ENCODE peak calls at places on chromosomes 7 and 10, in four cellular contexts. W is K562, U is GM12878, B is H1. V is an unnamed sample.

GRCh38 chr10:114271779-114272167 is 32.7 kb downstream of the VWA2 start:
- DNase-seq in B (no peak), W (no peak), U (no peak), V (no peak)

GRCh38 chr10:31149835-31150512 is 118.3 kb upstream of the ZNF438 start:
- DNase-seq in B (no peak), W (no peak), U (no peak), V (no peak)

GRCh38 chr10:77605466-77605865 is 32.1 kb downstream of the KCNMA1 start:
- DNase-seq in B (peak; percentile 55), U (no peak), W (no peak), V (no peak)

GRCh38 chr7:98321301-98321700 is 39.8 kb downstream of the BRI3 start:
- DNase-seq in B (no peak), U (no peak), W (no peak), V (no peak)

GRCh38 chr7:133434246-133434865 is 181.5 kb downstream of the EXOC4 start:
- DNase-seq in B (no peak), U (no peak), W (peak; percentile 46), V (no peak)

GRCh38 chr7:141280100-141280499 is 206.2 kb downstream of the TMEM178B start:
- DNase-seq in U (no peak), W (no peak), B (no peak), V (no peak)

GRCh38 chr7:6160191-6160623 is 112.2 kb downstream of the CYTH3 start:
- DNase-seq in B (peak; percentile 60), U (no peak), W (peak; percentile 38), V (peak; percentile 57)

GRCh38 chr10:86668297-86669165 is at the start of gene LDB3:
- DNase-seq in U (peak; percentile 25), W (no peak), B (no peak), V (peak; percentile 33)

GRCh38 chr7:137978464-137979237 is 23.2 kb downstream of the CREB3L2 start:
- DNase-seq in W (peak; percentile 85), U (no peak), B (no peak), V (no peak)

GRCh38 chr10:4812952-4813351 is 13.1 kb upstream of the AKR1E2 start:
- DNase-seq in B (no peak), U (no peak), W (peak; percentile 49), V (no peak)

GRCh38 chr10:125061557-125062243 is 98.7 kb downstream of the CTBP2 start:
- DNase-seq in B (no peak), W (no peak), U (no peak), V (no peak)

GRCh38 chr10:75957321-75957720 is 525.9 kb downstream of the LRMDA start:
- DNase-seq in B (no peak), W (no peak), U (no peak), V (no peak)

GRCh38 chr10:125037145-125037544 is 95.2 kb downstream of the ZRANB1 start:
- DNase-seq in W (no peak), U (no peak), B (no peak), V (peak; percentile 55)

GRCh38 chr7:78769551-78770101 is 683.8 kb downstream of the MAGI2 start:
- DNase-seq in U (peak; percentile 24), B (no peak), W (no peak), V (no peak)

GRCh38 chr7:116588641-116589594 is 64.1 kb downstream of the CAV1 start:
- DNase-seq in W (peak; percentile 52), U (no peak), B (no peak), V (peak; percentile 58)

GRCh38 chr10:104689105-104689504 is 48.0 kb downstream of the SORCS3 start:
- DNase-seq in B (no peak), U (no peak), W (no peak), V (no peak)

GRCh38 chr10:30046476-30046875 is 12.9 kb downstream of the JCAD start:
- DNase-seq in U (no peak), W (no peak), B (no peak), V (no peak)

GRCh38 chr10:11397980-11398580 is 213.4 kb downstream of the USP6NL start:
- DNase-seq in B (no peak), W (no peak), U (no peak), V (no peak)

GRCh38 chr10:25180801-25181200 is 6.0 kb downstream of the GPR158 start:
- DNase-seq in B (no peak), W (no peak), U (no peak), V (no peak)

GRCh38 chr7:157086508-157087187 is 52.1 kb upstream of the UBE3C start:
- DNase-seq in U (no peak), B (no peak), W (no peak), V (no peak)

GRCh38 chr7:37365405-37365804 is 83.3 kb downstream of the ELMO1 start:
- DNase-seq in U (no peak), W (no peak), B (no peak), V (no peak)

GRCh38 chr7:154686305-154686704 is 316.6 kb downstream of the PAXIP1 start:
- DNase-seq in B (no peak), W (no peak), U (no peak), V (no peak)

GRCh38 chr10:22029450-22030236 is 26.1 kb upstream of the DNAJC1 start:
- DNase-seq in W (no peak), B (no peak), U (no peak), V (no peak)

DNA sequence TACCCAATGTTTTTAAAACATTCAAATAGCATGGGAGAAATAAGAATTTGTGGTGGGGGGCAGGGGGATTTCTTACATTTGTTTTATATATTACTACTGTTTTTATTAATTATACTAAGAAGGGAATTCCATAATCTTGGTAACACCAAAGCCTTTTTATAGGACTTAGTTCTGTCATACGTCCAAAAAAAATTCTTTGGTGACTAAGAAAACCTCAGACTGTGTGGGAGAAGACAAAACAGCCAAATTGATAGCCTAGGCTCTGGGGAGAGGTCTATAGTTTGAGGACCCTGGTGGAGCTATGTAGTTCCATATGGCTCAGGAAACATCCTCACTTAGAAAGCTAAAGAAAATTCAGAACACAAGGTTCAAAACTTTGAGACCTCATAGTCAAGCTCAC is 23.4 kb downstream of the ACSM6 start:
- DNase-seq in U (no peak), W (no peak), B (no peak), V (no peak)
- TF ChIP-seq JUND in U (no peak), W (no peak), B (no peak), V (no peak)

GRCh38 chr10:97500297-97500575 is 1.5 kb downstream of the UBTD1 start:
- DNase-seq in B (no peak), U (no peak), W (no peak), V (no peak)

GRCh38 chr10:97498076-97498840 is at the start of gene MMS19:
- DNase-seq in W (peak; percentile 97), U (peak; percentile 77), B (peak; percentile 100), V (peak; percentile 100)

GRCh38 chr10:97499561-97500296 is 1.0 kb downstream of the UBTD1 start:
- DNase-seq in U (no peak), B (no peak), W (no peak), V (no peak)

GRCh38 chr10:97497572-97498075 is 598 bp downstream of the MMS19 start:
- DNase-seq in U (peak; percentile 46), W (peak; percentile 81), B (peak; percentile 73), V (peak; percentile 88)

GRCh38 chr10:97498841-97499560 is at the start of gene UBTD1:
- DNase-seq in W (peak; percentile 17), U (no peak), B (peak; percentile 88), V (peak; percentile 98)
- TF ChIP-seq JUND in W (no peak), U (no peak), B (no peak), V (no peak)

DNA sequence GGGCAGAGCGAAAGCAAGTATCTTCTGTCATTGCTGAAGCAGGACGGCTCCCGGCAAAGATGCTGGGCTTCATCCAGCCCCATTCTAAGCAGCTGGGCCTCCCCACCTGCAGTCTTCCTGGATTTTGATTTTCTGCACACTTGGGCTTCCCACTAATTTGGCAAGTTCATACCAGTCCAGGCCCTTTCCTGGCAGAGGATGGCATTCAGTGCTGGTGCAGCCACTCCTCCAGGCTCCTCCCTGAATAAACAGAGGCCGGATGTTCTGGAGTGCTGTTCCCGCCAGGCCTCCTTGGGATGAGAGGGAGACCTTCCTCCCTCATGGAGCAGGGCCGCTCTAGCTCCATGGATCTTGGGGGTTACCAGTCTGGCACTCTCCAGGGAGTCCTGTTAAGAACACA is 3.4 kb downstream of the BAG3 start:
- DNase-seq in W (no peak), B (no peak), U (no peak), V (no peak)
- TF ChIP-seq JUND in W (no peak), B (no peak), U (no peak), V (no peak)

GRCh38 chr7:30656611-30657010 is 25.6 kb downstream of the CRHR2 start:
- DNase-seq in W (no peak), B (no peak), U (no peak), V (no peak)
- TF ChIP-seq JUND in W (no peak), B (no peak), U (no peak), V (no peak)

GRCh38 chr10:43155716-43156115 is 17.5 kb downstream of the CSGALNACT2 start:
- DNase-seq in U (no peak), B (no peak), W (no peak), V (no peak)
- TF ChIP-seq JUND in U (no peak), B (no peak), W (no peak), V (no peak)

V was measured in T47D.